ENCODE peak calls at places on chromosome 1, in six cellular contexts. One of them, this sample, is unnamed.

GRCh38 chr1:38728176-38728908 is 131.2 kb downstream of the RRAGC start:
- DNase-seq in HS-5: peak; percentile 56
- DNase-seq in HuH-7.5: no peak
- DNase-seq in ELR: peak; percentile 45
- DNase-seq in NCI-H1694 treated with DMSO at 0.1 percent for 48 hours: peak; percentile 30
- DNase-seq in A549: no peak
- DNase-seq in this sample: no peak

GRCh38 chr1:201191723-201192477 is 1.3 kb downstream of the IGFN1 start:
- DNase-seq in HS-5: peak; percentile 86
- DNase-seq in NCI-H1694 treated with DMSO at 0.1 percent for 48 hours: no peak
- DNase-seq in ELR: peak; percentile 96
- DNase-seq in HuH-7.5: no peak
- DNase-seq in A549: peak; percentile 69
- DNase-seq in this sample: no peak

GRCh38 chr1:168264296-168264695 is 16.4 kb upstream of the TBX19 start:
- DNase-seq in A549: no peak
- DNase-seq in HS-5: no peak
- DNase-seq in ELR: no peak
- DNase-seq in NCI-H1694 treated with DMSO at 0.1 percent for 48 hours: no peak
- DNase-seq in HuH-7.5: no peak
- DNase-seq in this sample: no peak

GRCh38 chr1:88695781-88696180 is 11.7 kb downstream of the PKN2 start:
- DNase-seq in HS-5: no peak
- DNase-seq in A549: no peak
- DNase-seq in NCI-H1694 treated with DMSO at 0.1 percent for 48 hours: no peak
- DNase-seq in HuH-7.5: no peak
- DNase-seq in ELR: peak; percentile 64
- DNase-seq in this sample: no peak

GRCh38 chr1:229563701-229564100 is 5.2 kb upstream of the ABCB10 start:
- DNase-seq in NCI-H1694 treated with DMSO at 0.1 percent for 48 hours: no peak
- DNase-seq in HuH-7.5: no peak
- DNase-seq in A549: no peak
- DNase-seq in ELR: no peak
- DNase-seq in HS-5: no peak
- DNase-seq in this sample: no peak

GRCh38 chr1:116167625-116168276 is 56.6 kb downstream of the MAB21L3 start:
- DNase-seq in A549: no peak
- DNase-seq in NCI-H1694 treated with DMSO at 0.1 percent for 48 hours: no peak
- DNase-seq in ELR: peak; percentile 9
- DNase-seq in HS-5: no peak
- DNase-seq in HuH-7.5: no peak
- DNase-seq in this sample: peak; percentile 68

GRCh38 chr1:21524686-21525339 is 15.6 kb downstream of the ALPL start:
- DNase-seq in ELR: no peak
- DNase-seq in A549: no peak
- DNase-seq in HuH-7.5: no peak
- DNase-seq in HS-5: no peak
- DNase-seq in NCI-H1694 treated with DMSO at 0.1 percent for 48 hours: no peak
- DNase-seq in this sample: no peak

GRCh38 chr1:16163882-16164820 is 8.3 kb upstream of the EPHA2 start:
- DNase-seq in HuH-7.5: peak; percentile 78
- DNase-seq in ELR: peak; percentile 97
- DNase-seq in NCI-H1694 treated with DMSO at 0.1 percent for 48 hours: peak; percentile 23
- DNase-seq in A549: peak; percentile 80
- DNase-seq in HS-5: peak; percentile 85
- DNase-seq in this sample: no peak

GRCh38 chr1:84835169-84835568 is 57.8 kb downstream of the LPAR3 start:
- DNase-seq in HuH-7.5: no peak
- DNase-seq in HS-5: no peak
- DNase-seq in A549: no peak
- DNase-seq in ELR: no peak
- DNase-seq in NCI-H1694 treated with DMSO at 0.1 percent for 48 hours: no peak
- DNase-seq in this sample: no peak